ENCODE peak calls at places on chromosomes 6 and 20, in five cellular contexts. N is stomach, C is transverse colon, L is HL-60, J is GM12891. A is an unnamed sample.

GRCh38 chr20:50389437-50389807 is 120.8 kb upstream of the PTPN1 start:
- DNase-seq in N (peak; percentile 86), C (peak; percentile 62), L (no peak), J (no peak), A (no peak)

GRCh38 chr6:116596815-116597214 is 19.5 kb upstream of the RSPH4A start:
- DNase-seq in N (no peak), C (no peak), L (no peak), J (no peak), A (no peak)

GRCh38 chr6:29547573-29547972 is 12.0 kb downstream of the UBD start:
- DNase-seq in N (no peak), C (no peak), L (no peak), J (no peak), A (no peak)

GRCh38 chr6:227074-227782 is 65.1 kb upstream of the DUSP22 start:
- DNase-seq in N (no peak), C (peak; percentile 29), L (no peak), J (no peak), A (no peak)

GRCh38 chr20:17612975-17613327 is 43.1 kb downstream of the DSTN start:
- DNase-seq in N (no peak), C (no peak), L (no peak), J (no peak), A (peak; percentile 2)

GRCh38 chr6:37585937-37586336 is 86.2 kb upstream of the CCDC167 start:
- DNase-seq in N (no peak), C (no peak), L (no peak), J (no peak), A (no peak)

GRCh38 chr6:149043476-149044130 is 273.9 kb upstream of the TAB2 start:
- DNase-seq in N (no peak), C (no peak), L (peak; percentile 53), J (no peak), A (no peak)

GRCh38 chr6:143301204-143301603 is 149.3 kb downstream of the ADAT2 start:
- DNase-seq in N (no peak), C (no peak), L (no peak), J (no peak), A (no peak)

GRCh38 chr6:137332637-137333228 is 113.5 kb upstream of the IFNGR1 start:
- DNase-seq in N (no peak), C (no peak), L (no peak), J (no peak), A (no peak)

GRCh38 chr20:59835057-59835447 is 98.4 kb downstream of the SYCP2 start:
- DNase-seq in N (no peak), C (no peak), L (no peak), J (no peak), A (no peak)

GRCh38 chr6:150237626-150238025 is 94.8 kb downstream of the PPP1R14C start:
- DNase-seq in N (no peak), C (no peak), L (no peak), J (no peak), A (no peak)

GRCh38 chr6:15561447-15562199 is 101.2 kb downstream of the DTNBP1 start:
- DNase-seq in N (no peak), C (no peak), L (no peak), J (no peak), A (no peak)

GRCh38 chr6:83708546-83708969 is 343 bp downstream of the SNAP91 start:
- DNase-seq in N (no peak), C (no peak), L (no peak), J (peak; percentile 19), A (peak; percentile 10)

GRCh38 chr6:34234667-34235604 is 1.7 kb upstream of the HMGA1 start:
- DNase-seq in N (no peak), C (peak; percentile 62), L (no peak), J (no peak), A (no peak)

GRCh38 chr6:15892369-15892768 is 229.5 kb upstream of the DTNBP1 start:
- DNase-seq in N (no peak), C (no peak), L (peak; percentile 31), J (no peak), A (no peak)

GRCh38 chr6:1608976-1609661 is 596 bp upstream of the FOXC1 start:
- DNase-seq in N (no peak), C (no peak), L (no peak), J (no peak), A (no peak)

GRCh38 chr6:110233769-110234374 is 53.6 kb downstream of the CDC40 start:
- DNase-seq in N (no peak), C (no peak), L (no peak), J (peak; percentile 33), A (peak; percentile 23)

GRCh38 chr6:133889557-133890301 is 816 bp downstream of the TCF21 start:
- DNase-seq in N (no peak), C (no peak), L (no peak), J (no peak), A (no peak)
- TF ChIP-seq POLR2AphosphoS5 in N (no peak), C (peak; percentile 6), L (no peak), J (no peak), A (no peak)

GRCh38 chr6:33206864-33207568 is 1.3 kb upstream of the RING1 start:
- DNase-seq in N (no peak), C (no peak), L (no peak), J (no peak), A (no peak)
- TF ChIP-seq POLR2AphosphoS5 in N (no peak), C (no peak), L (no peak), J (no peak), A (no peak)

GRCh38 chr6:89980353-89980752 is 86.1 kb downstream of the GJA10 start:
- DNase-seq in N (no peak), C (no peak), L (no peak), J (no peak), A (no peak)

GRCh38 chr6:89976141-89977020 is 82.1 kb downstream of the GJA10 start:
- DNase-seq in N (no peak), C (no peak), L (no peak), J (no peak), A (no peak)

GRCh38 chr6:89978749-89979145 is 84.5 kb downstream of the GJA10 start:
- DNase-seq in N (no peak), C (no peak), L (no peak), J (no peak), A (no peak)

GRCh38 chr6:89979473-89980119 is 85.3 kb downstream of the GJA10 start:
- DNase-seq in N (no peak), C (no peak), L (no peak), J (no peak), A (no peak)

DNA sequence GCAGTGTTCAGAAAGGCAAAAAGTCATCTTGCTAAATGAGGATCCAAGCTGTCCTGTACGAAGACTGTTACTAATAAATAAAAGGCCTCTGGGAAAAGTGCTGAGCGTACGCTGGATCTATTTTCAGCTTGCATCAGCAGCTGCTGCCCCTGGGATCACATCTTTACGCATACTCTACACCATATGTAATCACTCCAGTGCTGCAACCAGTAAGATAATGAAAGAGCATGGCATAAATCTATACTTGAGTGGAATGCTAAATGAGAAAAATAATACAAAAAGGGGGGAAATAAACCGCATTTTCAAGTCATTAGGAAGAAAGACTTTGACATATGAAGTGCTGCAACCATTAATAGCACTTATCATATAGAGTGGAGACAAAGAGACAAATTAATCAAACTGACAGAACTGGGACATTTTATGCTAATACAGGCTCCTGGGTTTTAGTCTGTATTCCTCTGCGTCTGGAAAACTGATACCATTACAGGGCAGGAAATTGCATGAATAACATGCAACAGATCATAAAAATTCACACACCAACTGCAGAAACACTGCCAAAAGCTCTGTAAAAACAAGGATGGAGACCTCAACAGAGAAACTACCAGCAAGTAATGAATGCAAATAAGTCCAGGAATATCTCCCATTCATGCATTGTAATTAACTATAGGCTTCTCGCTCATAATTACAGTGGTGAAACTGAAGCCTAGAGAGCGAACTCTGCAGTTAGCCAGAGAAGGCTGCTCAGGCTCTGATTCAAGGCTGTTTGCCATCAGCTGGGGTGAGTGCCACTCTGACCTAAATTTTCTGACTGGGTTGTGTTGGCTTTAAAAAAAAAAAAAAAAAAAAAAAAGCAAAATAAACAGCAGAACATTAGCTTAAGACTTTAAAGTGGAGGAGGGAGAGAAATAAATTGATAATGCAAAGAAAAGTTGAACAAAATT is 83.8 kb downstream of the GJA10 start:
- DNase-seq in N (no peak), C (no peak), L (no peak), J (no peak), A (no peak)
- TF ChIP-seq POLR2AphosphoS5 in N (no peak), C (no peak), L (no peak), J (no peak), A (no peak)

GRCh38 chr20:63574829-63575720 is 1.0 kb upstream of the HELZ2 start:
- DNase-seq in N (no peak), C (no peak), L (no peak), J (no peak), A (no peak)
- TF ChIP-seq POLR2AphosphoS5 in N (no peak), C (no peak), L (no peak), J (no peak), A (no peak)

GRCh38 chr6:75870389-75870788 is 121.3 kb downstream of the MYO6 start:
- DNase-seq in N (no peak), C (no peak), L (no peak), J (no peak), A (no peak)
- TF ChIP-seq POLR2AphosphoS5 in N (no peak), C (no peak), L (no peak), J (no peak), A (no peak)

A was measured in GM12892.